ENCODE peak calls at places on chromosomes 3 and 15, in six cellular contexts. H, D, P, F, S and O are unnamed samples.

GRCh38 chr15:39583586-39584265 is 2.8 kb downstream of the THBS1 start:
- DNase-seq in F (no peak), D (peak; percentile 84), H (peak; percentile 40), S (no peak), P (no peak), O (peak; percentile 91)

GRCh38 chr15:58521293-58521991 is 89.7 kb downstream of the LIPC start:
- DNase-seq in F (peak; percentile 84), H (peak; percentile 45), S (no peak), D (peak; percentile 85), P (no peak), O (no peak)

GRCh38 chr3:177051419-177051818 is 145.9 kb downstream of the TBL1XR1 start:
- DNase-seq in F (no peak), P (no peak), H (no peak), D (peak; percentile 45), S (no peak), O (no peak)

GRCh38 chr3:30286007-30286669 is 320.3 kb upstream of the TGFBR2 start:
- DNase-seq in H (peak; percentile 92), D (peak; percentile 99), P (no peak), S (no peak), F (peak; percentile 95), O (peak; percentile 80)

GRCh38 chr15:63381301-63382192 is at the start of gene CA12:
- DNase-seq in S (peak; percentile 28), F (peak; percentile 35), D (peak; percentile 53), H (peak; percentile 62), P (peak; percentile 19), O (no peak)

GRCh38 chr15:65028921-65029735 is at the start of gene MTFMT:
- DNase-seq in H (peak; percentile 70), D (peak; percentile 85), P (peak; percentile 87), S (peak; percentile 89), F (peak; percentile 62), O (peak; percentile 16)

GRCh38 chr3:49173116-49173791 is 1.9 kb downstream of the KLHDC8B start:
- DNase-seq in S (peak; percentile 61), P (no peak), H (no peak), D (peak; percentile 70), F (peak; percentile 13), O (no peak)

GRCh38 chr3:195123196-195123805 is 147.7 kb downstream of the XXYLT1 start:
- DNase-seq in D (no peak), S (peak; percentile 12), F (no peak), H (no peak), P (no peak), O (no peak)

GRCh38 chr3:8767667-8768363 is 1.6 kb downstream of the OXTR start:
- DNase-seq in D (no peak), F (no peak), S (no peak), H (no peak), P (peak; percentile 25), O (no peak)

GRCh38 chr15:61655881-61656280 is 404.4 kb downstream of the VPS13C start:
- DNase-seq in S (no peak), D (no peak), F (no peak), P (no peak), H (no peak), O (no peak)

GRCh38 chr3:134476306-134476705 is 9.5 kb downstream of the ANAPC13 start:
- DNase-seq in P (no peak), S (no peak), D (no peak), H (no peak), F (no peak), O (no peak)

GRCh38 chr15:26134152-26134551 is 271.0 kb upstream of the ATP10A start:
- DNase-seq in D (no peak), P (no peak), H (no peak), F (no peak), S (no peak), O (no peak)

GRCh38 chr3:22729212-22729611 is 473.9 kb upstream of the UBE2E2 start:
- DNase-seq in H (no peak), P (no peak), D (no peak), S (no peak), F (no peak), O (no peak)

GRCh38 chr3:22731901-22732300 is 471.2 kb upstream of the UBE2E2 start:
- DNase-seq in P (no peak), D (no peak), F (no peak), S (no peak), H (no peak), O (no peak)

GRCh38 chr3:22730701-22731100 is 472.4 kb upstream of the UBE2E2 start:
- DNase-seq in D (no peak), P (no peak), H (no peak), F (no peak), S (no peak), O (no peak)

GRCh38 chr3:22728406-22728805 is 474.7 kb upstream of the UBE2E2 start:
- DNase-seq in S (no peak), P (no peak), F (no peak), H (no peak), D (no peak), O (no peak)

DNA sequence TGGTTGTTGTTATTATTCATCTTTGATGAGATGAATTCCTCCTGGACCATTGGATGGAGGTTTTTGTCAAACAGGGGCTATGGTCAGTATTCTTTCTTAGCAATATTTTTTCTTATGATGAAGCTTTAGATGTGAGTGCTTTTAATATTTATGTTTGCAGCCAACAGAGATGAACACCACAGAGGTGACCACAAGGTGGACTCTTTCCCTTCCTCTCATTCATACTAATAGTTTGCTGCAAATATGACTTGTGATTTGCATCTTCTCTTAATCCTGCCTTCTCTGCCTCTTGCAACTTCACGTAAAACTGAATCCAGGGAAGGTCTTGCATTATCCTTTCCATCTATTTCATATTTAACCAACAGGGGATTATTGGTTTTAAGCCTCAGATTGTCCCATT is 473.1 kb upstream of the UBE2E2 start:
- DNase-seq in P (no peak), H (no peak), F (peak; percentile 25), S (no peak), D (no peak), O (no peak)
- TF ChIP-seq CTCF in P (peak; percentile 51), H (no peak), F (peak; percentile 50), S (peak; percentile 62), D (no peak), O (no peak)

GRCh38 chr15:77516786-77517185 is 96.1 kb downstream of the HMG20A start:
- DNase-seq in F (no peak), H (no peak), D (no peak), P (no peak), S (no peak), O (no peak)

GRCh38 chr15:77517579-77517978 is 96.9 kb downstream of the HMG20A start:
- DNase-seq in P (no peak), D (no peak), F (no peak), S (no peak), H (no peak), O (no peak)

GRCh38 chr15:77514635-77515421 is 94.1 kb downstream of the HMG20A start:
- DNase-seq in H (no peak), S (no peak), F (no peak), D (no peak), P (no peak), O (no peak)

GRCh38 chr15:77515613-77516012 is 94.9 kb downstream of the HMG20A start:
- DNase-seq in S (no peak), F (no peak), D (no peak), H (no peak), P (no peak), O (no peak)

GRCh38 chr15:77516076-77516475 is 95.4 kb downstream of the HMG20A start:
- DNase-seq in S (no peak), F (no peak), H (no peak), D (no peak), P (no peak), O (no peak)
- TF ChIP-seq CTCF in S (no peak), F (no peak), H (no peak), D (no peak), P (no peak), O (no peak)

GRCh38 chr15:28984421-28985375 is 98.9 kb downstream of the APBA2 start:
- DNase-seq in P (no peak), S (peak; percentile 45), F (peak; percentile 60), D (peak; percentile 60), H (peak; percentile 79), O (no peak)

GRCh38 chr15:28981921-28982320 is 96.1 kb downstream of the APBA2 start:
- DNase-seq in P (no peak), D (no peak), H (no peak), F (no peak), S (no peak), O (no peak)

GRCh38 chr15:28985691-28986090 is 99.9 kb downstream of the APBA2 start:
- DNase-seq in P (no peak), F (no peak), S (no peak), H (no peak), D (no peak), O (no peak)

GRCh38 chr15:28982886-28983285 is 97.1 kb downstream of the APBA2 start:
- DNase-seq in F (no peak), H (no peak), P (no peak), D (no peak), S (no peak), O (no peak)

DNA sequence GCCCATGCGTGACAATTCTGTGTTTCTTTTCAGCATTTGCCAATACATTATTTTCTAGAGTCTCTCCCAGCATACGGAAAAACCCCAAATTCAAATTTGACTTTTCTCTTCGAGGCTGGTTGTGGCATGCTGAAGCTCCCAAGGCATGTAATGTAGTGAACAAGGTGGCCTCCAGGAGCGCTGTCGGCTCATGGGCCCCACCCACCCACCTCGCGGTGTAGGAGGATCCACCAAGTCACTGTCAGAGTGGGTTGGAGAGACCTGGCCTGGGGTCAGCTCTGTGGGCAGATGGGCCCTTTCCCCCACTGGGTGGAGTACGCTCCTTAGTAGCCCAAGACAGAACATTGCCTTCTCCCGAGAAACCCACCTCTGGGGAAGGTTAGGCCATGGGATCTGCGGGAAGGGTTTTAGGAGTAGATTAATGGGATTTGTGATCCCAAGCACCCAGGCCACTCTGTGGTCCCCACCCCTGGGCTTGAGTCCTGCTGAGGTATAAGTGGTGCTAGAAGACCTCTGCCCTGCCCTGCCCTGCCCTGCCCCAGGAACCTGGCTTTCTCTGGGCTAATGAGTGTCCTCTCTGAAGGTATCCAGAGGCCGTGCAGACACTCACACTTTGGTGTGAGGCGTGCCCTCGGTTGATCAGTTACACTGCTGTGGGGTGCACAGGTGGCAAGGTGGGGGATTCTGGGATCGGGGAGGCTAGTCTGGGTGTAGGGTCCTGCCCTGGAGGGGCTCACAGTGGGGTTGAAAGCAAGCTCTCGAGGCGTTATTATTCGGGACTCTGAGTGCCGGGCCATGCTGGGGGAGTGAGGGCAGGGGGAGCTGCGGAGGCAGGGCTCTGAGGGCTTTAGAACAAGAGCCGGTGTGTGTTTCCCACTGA is 97.9 kb downstream of the APBA2 start:
- DNase-seq in D (no peak), P (no peak), S (no peak), H (no peak), F (no peak), O (no peak)
- TF ChIP-seq CTCF in D (no peak), P (no peak), S (no peak), H (no peak), F (peak; percentile 11), O (no peak)

GRCh38 chr15:74035121-74035829 is 40.8 kb downstream of the PML start:
- DNase-seq in P (no peak), S (no peak), F (no peak), D (no peak), H (no peak), O (no peak)

GRCh38 chr15:74038707-74039655 is 43.4 kb downstream of the GOLGA6A start:
- DNase-seq in D (peak; percentile 60), P (no peak), S (no peak), H (peak; percentile 39), F (peak; percentile 60), O (no peak)

GRCh38 chr15:74034206-74034755 is 39.8 kb downstream of the PML start:
- DNase-seq in P (no peak), F (no peak), S (no peak), H (no peak), D (no peak), O (no peak)

GRCh38 chr15:74037171-74038117 is 42.9 kb downstream of the PML start:
- DNase-seq in H (no peak), D (no peak), P (no peak), S (no peak), F (no peak), O (no peak)

GRCh38 chr15:74036271-74037170 is 42.0 kb downstream of the PML start:
- DNase-seq in S (peak; percentile 59), P (peak; percentile 25), F (peak; percentile 54), H (peak; percentile 56), D (peak; percentile 86), O (no peak)
- TF ChIP-seq CTCF in S (peak; percentile 65), P (peak; percentile 64), F (peak; percentile 86), H (peak; percentile 67), D (peak; percentile 68), O (peak; percentile 74)